ENCODE peak calls at places on chromosome 15, in eight cellular contexts. S is heart left ventricle, K is WTC11, G is GM12864, R is suprapubic skin, I is endothelial cell, F is endothelial cell of umbilical vein, N is tibial artery. Y is an unnamed sample.

GRCh38 chr15:23570466-23570865 is 5.0 kb downstream of the MKRN3 start:
- DNase-seq in I (no peak), F (no peak), S (no peak), K (no peak), G (no peak), R (no peak), N (no peak), Y (no peak)

GRCh38 chr15:40931300-40932142 is 2.4 kb downstream of the DLL4 start:
- DNase-seq in I (no peak), G (no peak), S (no peak), K (no peak), F (no peak), N (no peak), R (no peak), Y (no peak)

GRCh38 chr15:45114076-45114750 is at the start of the genes DUOX2 and DUOXA2:
- DNase-seq in S (no peak), R (no peak), I (no peak), F (no peak), K (peak), G (no peak), N (no peak), Y (no peak)

GRCh38 chr15:95470997-95471692 is 859.4 kb upstream of the NR2F2 start:
- DNase-seq in S (peak), F (peak), R (no peak), I (no peak), G (no peak), K (no peak), N (no peak), Y (no peak)

GRCh38 chr15:66253296-66253642 is 281 bp downstream of the MEGF11 start:
- DNase-seq in G (no peak), I (no peak), K (peak), S (no peak), N (no peak), F (no peak), R (no peak), Y (no peak)

GRCh38 chr15:70504305-70504951 is 258.9 kb downstream of the UACA start:
- DNase-seq in I (no peak), S (peak), G (peak), R (no peak), N (peak), K (no peak), F (no peak), Y (peak)

GRCh38 chr15:38253448-38253847 is 812 bp downstream of the SPRED1 start:
- DNase-seq in F (peak), G (no peak), S (no peak), I (no peak), K (no peak), N (no peak), R (no peak), Y (no peak)

GRCh38 chr15:49813615-49814014 is 192.8 kb downstream of the DTWD1 start:
- DNase-seq in R (no peak), F (no peak), S (peak), I (no peak), K (no peak), N (no peak), G (no peak), Y (no peak)

GRCh38 chr15:43229977-43230376 is 9.2 kb upstream of the EPB42 start:
- DNase-seq in N (no peak), F (no peak), I (no peak), K (no peak), R (no peak), S (no peak), G (no peak), Y (no peak)

GRCh38 chr15:43209059-43209824 is 11.6 kb downstream of the EPB42 start:
- DNase-seq in N (no peak), I (peak), S (no peak), F (no peak), R (peak), K (peak), G (no peak), Y (no peak)

GRCh38 chr15:100764778-100765457 is 114.7 kb upstream of the ALDH1A3 start:
- DNase-seq in N (no peak), S (no peak), K (peak), I (no peak), R (no peak), G (no peak), F (peak), Y (no peak)

GRCh38 chr15:48644498-48644826 is 1.0 kb downstream of the FBN1 start:
- DNase-seq in I (no peak), G (no peak), N (peak), S (no peak), K (no peak), F (peak), R (peak), Y (no peak)

GRCh38 chr15:74191798-74192197 is 10.8 kb downstream of the STRA6 start:
- DNase-seq in G (no peak), S (no peak), I (no peak), N (no peak), K (no peak), R (no peak), F (no peak), Y (no peak)

GRCh38 chr15:75732809-75733451 is 20.3 kb upstream of the CSPG4 start:
- DNase-seq in R (peak), I (peak), K (peak), F (peak), N (peak), S (peak), G (no peak), Y (peak)

GRCh38 chr15:70201376-70201775 is 103.7 kb upstream of the TLE3 start:
- DNase-seq in R (no peak), N (no peak), I (no peak), S (no peak), F (no peak), K (no peak), G (no peak), Y (no peak)

GRCh38 chr15:39804026-39804425 is 21.4 kb upstream of the FSIP1 start:
- DNase-seq in K (no peak), F (no peak), N (no peak), G (no peak), I (no peak), R (no peak), S (no peak), Y (no peak)

GRCh38 chr15:42919794-42920280 is 741 bp downstream of the TTBK2 start:
- DNase-seq in N (peak), S (no peak), I (no peak), G (no peak), K (no peak), F (peak), R (no peak), Y (no peak)

GRCh38 chr15:45187894-45188830 is at the start of gene SHF:
- DNase-seq in R (no peak), N (peak), I (peak), K (peak), F (peak), S (peak), G (peak), Y (no peak)

GRCh38 chr15:40364259-40364658 is 6.2 kb downstream of the DISP2 start:
- DNase-seq in I (no peak), G (no peak), N (no peak), S (no peak), F (no peak), R (no peak), K (no peak), Y (no peak)

GRCh38 chr15:44536962-44537727 is at the start of gene EIF3J:
- DNase-seq in I (peak), F (peak), S (peak), N (peak), R (peak), K (peak), G (peak), Y (peak)

GRCh38 chr15:78303729-78304486 is 4.5 kb upstream of the SKIC8 start:
- DNase-seq in R (no peak), S (no peak), N (no peak), I (no peak), F (no peak), G (no peak), K (no peak), Y (no peak)

GRCh38 chr15:74884428-74885223 is 5.2 kb upstream of the MPI start:
- DNase-seq in S (no peak), G (no peak), I (no peak), K (no peak), R (no peak), N (no peak), F (no peak), Y (no peak)

GRCh38 chr15:71116942-71117341 is 1.7 kb downstream of the THSD4 start:
- DNase-seq in N (no peak), K (no peak), I (no peak), F (no peak), R (no peak), G (no peak), S (peak), Y (no peak)

GRCh38 chr15:77724649-77725048 is 91.9 kb upstream of the LINGO1 start:
- DNase-seq in F (no peak), I (no peak), G (no peak), K (no peak), R (no peak), N (no peak), S (no peak), Y (no peak)

GRCh38 chr15:55319537-55320325 is 709 bp downstream of the PIGB start:
- DNase-seq in I (no peak), N (peak), F (no peak), S (no peak), K (no peak), R (no peak), G (peak), Y (no peak)

GRCh38 chr15:86021281-86022264 is 58.1 kb upstream of the AGBL1 start:
- DNase-seq in N (no peak), G (no peak), K (no peak), R (no peak), I (no peak), S (no peak), F (no peak), Y (no peak)

GRCh38 chr15:59993950-59994401 is 10.1 kb upstream of the FOXB1 start:
- DNase-seq in F (no peak), S (no peak), I (peak), K (peak), N (no peak), R (no peak), G (no peak), Y (no peak)

GRCh38 chr15:92385096-92385495 is 8.6 kb upstream of the ST8SIA2 start:
- DNase-seq in G (no peak), K (no peak), I (no peak), S (no peak), R (no peak), N (no peak), F (no peak), Y (no peak)

GRCh38 chr15:48842501-48842900 is 31.6 kb upstream of the CEP152 start:
- DNase-seq in G (no peak), N (no peak), R (no peak), F (no peak), K (no peak), S (no peak), I (no peak), Y (no peak)

GRCh38 chr15:35627696-35628095 is 81.7 kb upstream of the DPH6 start:
- DNase-seq in K (no peak), S (no peak), R (no peak), N (no peak), F (no peak), I (no peak), G (no peak), Y (no peak)

GRCh38 chr15:95252404-95252803 is 1021.0 kb downstream of the MCTP2 start:
- DNase-seq in R (no peak), S (no peak), N (no peak), I (no peak), K (no peak), G (no peak), F (peak), Y (no peak)

GRCh38 chr15:22808240-22808639 is 21.8 kb downstream of the NIPA1 start:
- DNase-seq in R (no peak), N (no peak), I (no peak), G (no peak), F (no peak), S (no peak), K (no peak), Y (no peak)

GRCh38 chr15:101795455-101795854 is 7.9 kb upstream of the OR4F6 start:
- DNase-seq in F (peak), S (no peak), K (no peak), G (no peak), R (no peak), N (no peak), I (no peak), Y (no peak)

GRCh38 chr15:65132841-65133549 is 613 bp downstream of the PDCD7 start:
- DNase-seq in R (peak), G (no peak), N (no peak), I (peak), S (peak), F (peak), K (peak), Y (no peak)

GRCh38 chr15:41936649-41937567 is 35.4 kb downstream of the EHD4 start:
- DNase-seq in S (peak), K (no peak), R (peak), F (peak), I (peak), G (no peak), N (no peak), Y (no peak)

GRCh38 chr15:51103330-51103729 is 8.6 kb upstream of the TNFAIP8L3 start:
- DNase-seq in F (peak), I (no peak), G (no peak), K (no peak), N (no peak), R (no peak), S (no peak), Y (no peak)

GRCh38 chr15:76967067-76967466 is 27.9 kb upstream of the PSTPIP1 start:
- DNase-seq in N (no peak), S (no peak), I (no peak), K (no peak), R (no peak), G (no peak), F (peak), Y (no peak)

GRCh38 chr15:62994439-62994838 is 48.1 kb upstream of the TPM1 start:
- DNase-seq in K (no peak), F (no peak), I (no peak), R (no peak), G (no peak), N (no peak), S (no peak), Y (no peak)
- TF ChIP-seq CTCF in K (no peak), F (no peak), I (no peak), R (no peak), G (no peak), N (no peak), S (no peak), Y (no peak)

DNA sequence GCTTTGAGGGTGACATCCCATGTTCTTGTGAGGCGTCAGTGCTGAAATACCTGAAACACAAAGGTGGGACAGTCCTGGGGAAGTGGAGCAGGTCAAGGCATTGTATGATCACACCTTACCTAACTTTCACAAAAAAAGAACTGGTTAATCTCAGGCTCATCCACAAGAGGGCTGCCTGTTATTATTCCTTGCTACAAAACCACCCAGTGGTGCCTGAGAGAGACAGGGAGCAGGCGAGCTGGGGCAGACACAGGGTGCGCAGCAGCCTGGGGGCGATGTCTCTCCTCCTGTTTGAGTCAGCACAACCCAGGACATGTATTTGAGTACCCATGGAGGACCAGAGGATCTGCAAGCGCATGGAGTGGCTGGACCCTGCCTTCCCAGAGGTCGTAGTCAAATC is 316.8 kb upstream of the ATP10A start:
- DNase-seq in R (no peak), I (peak), G (no peak), N (no peak), K (peak), F (no peak), S (no peak), Y (no peak)
- TF ChIP-seq CTCF in R (no peak), I (peak), G (no peak), N (no peak), K (no peak), F (no peak), S (peak), Y (no peak)

DNA sequence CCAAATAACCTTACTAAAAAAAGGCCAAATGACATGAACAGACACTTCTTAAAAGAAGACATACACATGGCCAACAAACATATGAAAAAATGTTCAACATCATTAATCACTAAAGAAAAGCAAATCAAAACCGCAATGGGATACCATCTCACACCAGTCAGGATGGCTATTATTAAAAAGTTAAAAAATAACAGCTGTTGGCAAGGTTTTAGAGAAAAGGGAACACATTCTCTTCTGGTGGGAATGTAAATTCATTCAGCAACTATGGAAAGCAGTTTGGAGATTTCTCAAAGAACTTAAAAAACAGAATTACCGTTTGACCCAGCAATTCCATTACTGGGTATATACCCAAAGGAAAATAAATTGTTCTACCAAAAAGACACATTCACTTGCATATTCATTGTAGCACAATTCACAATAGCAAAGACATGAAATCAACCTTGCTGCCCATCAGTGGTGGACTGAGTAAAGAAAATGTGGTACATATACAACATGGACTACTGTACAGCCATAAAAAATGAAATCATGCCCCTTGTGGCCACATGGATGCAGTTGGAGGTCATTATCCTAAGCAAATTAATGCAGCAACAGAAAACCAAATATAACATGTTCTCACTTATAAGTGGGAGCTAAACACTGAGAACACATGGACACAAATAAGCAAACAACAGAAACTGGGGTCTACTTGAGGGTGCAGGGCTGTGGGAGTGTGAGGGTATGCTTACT is 190.7 kb upstream of the MCTP2 start:
- DNase-seq in F (no peak), K (no peak), G (no peak), I (no peak), R (no peak), S (no peak), N (no peak), Y (no peak)
- TF ChIP-seq CTCF in F (no peak), K (no peak), G (peak), I (peak), R (no peak), S (no peak), N (no peak), Y (no peak)

GRCh38 chr15:67382723-67383122 is 128.1 kb downstream of the IQCH start:
- DNase-seq in N (no peak), K (no peak), G (no peak), I (no peak), S (no peak), F (no peak), R (no peak), Y (no peak)

GRCh38 chr15:67386947-67387346 is 132.4 kb downstream of the IQCH start:
- DNase-seq in I (no peak), S (no peak), R (no peak), F (no peak), G (no peak), N (no peak), K (no peak), Y (no peak)

GRCh38 chr15:67383903-67384302 is 129.3 kb downstream of the IQCH start:
- DNase-seq in N (no peak), I (no peak), R (no peak), F (no peak), S (no peak), K (no peak), G (no peak), Y (no peak)

GRCh38 chr15:67384761-67385160 is 130.2 kb downstream of the IQCH start:
- DNase-seq in R (no peak), I (no peak), G (no peak), S (no peak), N (no peak), F (no peak), K (no peak), Y (no peak)

GRCh38 chr15:67385971-67386370 is 131.4 kb downstream of the IQCH start:
- DNase-seq in F (no peak), S (no peak), R (no peak), N (no peak), G (no peak), I (no peak), K (no peak), Y (no peak)
- TF ChIP-seq CTCF in F (no peak), S (no peak), R (no peak), N (no peak), G (no peak), I (no peak), K (no peak), Y (no peak)

GRCh38 chr15:89874926-89875564 is 18.7 kb downstream of the AP3S2 start:
- DNase-seq in R (peak), S (peak), N (peak), G (no peak), F (peak), K (peak), I (peak), Y (peak)
- TF ChIP-seq CTCF in R (peak), S (peak), N (peak), G (peak), F (peak), K (peak), I (peak), Y (peak)

GRCh38 chr15:34582461-34583357 is 742 bp downstream of the GOLGA8B start:
- DNase-seq in R (no peak), K (peak), I (peak), N (no peak), S (no peak), F (peak), G (no peak), Y (no peak)

GRCh38 chr15:34581043-34581365 is 2.4 kb downstream of the GOLGA8B start:
- DNase-seq in G (no peak), I (no peak), R (no peak), S (no peak), K (no peak), N (no peak), F (no peak), Y (no peak)

GRCh38 chr15:34584996-34585395 is 1.5 kb upstream of the GOLGA8B start:
- DNase-seq in G (no peak), K (no peak), S (no peak), I (no peak), R (no peak), N (no peak), F (no peak), Y (no peak)

GRCh38 chr15:34584321-34584668 is 844 bp upstream of the GOLGA8B start:
- DNase-seq in N (no peak), K (no peak), R (no peak), S (no peak), I (no peak), F (no peak), G (no peak), Y (no peak)

DNA sequence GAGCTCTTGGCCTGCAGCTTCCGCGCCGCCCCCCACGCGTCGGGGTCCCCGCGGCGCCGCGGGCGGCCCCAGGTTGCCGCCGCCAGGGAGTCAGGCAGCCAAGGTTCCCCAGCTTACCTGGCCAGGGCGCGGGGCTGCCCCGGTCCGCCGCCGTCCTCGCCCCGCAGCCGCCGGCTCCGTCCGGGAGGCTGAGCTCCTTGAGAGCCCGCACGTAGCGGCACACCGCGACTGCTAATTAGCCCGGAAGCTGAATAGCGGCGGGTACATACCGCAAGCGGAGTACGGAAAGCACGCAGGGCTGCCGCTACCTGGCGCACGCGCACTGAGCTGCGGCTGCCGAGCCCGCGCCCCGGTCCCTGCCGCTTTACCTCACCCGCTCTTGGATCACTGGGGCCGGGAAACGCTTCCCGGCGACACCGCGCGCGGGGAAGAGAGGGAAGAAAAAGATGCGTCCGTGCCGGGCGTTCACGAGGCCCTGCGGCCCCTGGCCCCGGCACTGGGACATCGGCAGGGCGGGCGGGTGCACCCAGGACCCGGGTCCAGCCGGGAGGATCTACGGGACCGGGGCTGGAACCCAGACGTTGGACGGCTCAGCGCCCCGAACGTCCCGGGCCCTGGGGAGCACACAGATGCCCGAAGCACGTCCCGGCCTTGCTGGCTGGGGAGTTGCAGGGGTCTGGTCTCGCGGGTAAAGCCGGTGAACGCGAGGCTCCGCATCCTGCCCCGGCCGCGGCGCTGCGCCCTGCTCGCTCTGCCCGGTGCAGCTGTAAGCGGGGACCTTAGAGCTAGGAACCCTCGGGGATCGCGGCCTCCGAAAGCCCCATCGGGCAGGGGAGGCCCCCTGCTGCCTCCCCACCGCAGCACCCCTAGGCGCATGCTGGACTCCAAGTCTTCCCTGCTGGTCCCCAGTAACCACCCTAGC is at the start of gene GOLGA8B:
- DNase-seq in F (peak), R (no peak), N (no peak), S (peak), I (peak), K (peak), G (peak), Y (no peak)
- TF ChIP-seq CTCF in F (no peak), R (no peak), N (no peak), S (no peak), I (no peak), K (no peak), G (no peak), Y (no peak)